ENCODE peak calls at places on chromosomes 7 and 10, in nine cellular contexts. M is sigmoid colon, P is endothelial cell of umbilical vein, N is GM12878, C is spleen, H is breast epithelium, J is transverse colon, A is stomach, W is GM23338. D is an unnamed sample.

GRCh38 chr7:2200584-2200980 is 32.2 kb downstream of the MAD1L1 start:
- DNase-seq in W (no peak), A (no peak), N (no peak), M (no peak), H (no peak), C (peak), P (no peak), J (no peak), D (no peak)

GRCh38 chr10:83076443-83076842 is 1062.9 kb upstream of the GHITM start:
- DNase-seq in N (no peak), P (no peak), C (no peak), H (no peak), A (no peak), M (no peak), J (no peak), W (no peak), D (no peak)

GRCh38 chr7:44112231-44112996 is 8.3 kb downstream of the AEBP1 start:
- DNase-seq in A (no peak), P (no peak), H (no peak), J (no peak), M (peak), W (peak), N (no peak), C (peak), D (no peak)

GRCh38 chr10:117320050-117320665 is 55.1 kb downstream of the PDZD8 start:
- DNase-seq in H (no peak), N (no peak), M (no peak), P (peak), J (no peak), C (no peak), W (peak), A (no peak), D (no peak)

GRCh38 chr10:86287966-86288579 is 78.5 kb downstream of the GRID1 start:
- DNase-seq in J (no peak), M (peak), P (no peak), C (peak), A (peak), H (no peak), N (no peak), W (no peak), D (no peak)

GRCh38 chr10:122786269-122786668 is 59.4 kb downstream of the CUZD1 start:
- DNase-seq in J (no peak), P (peak), M (no peak), H (no peak), A (no peak), W (peak), N (no peak), C (no peak), D (no peak)

GRCh38 chr7:20749896-20750295 is 36.8 kb downstream of the SP8 start:
- DNase-seq in W (no peak), J (no peak), P (no peak), H (no peak), M (no peak), A (no peak), C (no peak), N (no peak), D (no peak)

GRCh38 chr7:12518920-12519681 is 51.4 kb upstream of the SCIN start:
- DNase-seq in H (no peak), M (no peak), W (peak), A (no peak), C (no peak), J (no peak), N (no peak), P (peak), D (no peak)

GRCh38 chr10:103884681-103885139 is 29.3 kb upstream of the SH3PXD2A start:
- DNase-seq in W (peak), M (no peak), C (no peak), A (no peak), H (no peak), J (peak), N (no peak), P (peak), D (no peak)

GRCh38 chr7:45599851-45600706 is 25.9 kb downstream of the ADCY1 start:
- DNase-seq in M (no peak), H (peak), C (peak), P (no peak), N (no peak), W (no peak), J (no peak), A (peak), D (no peak)

GRCh38 chr10:104330168-104331117 is 7.8 kb downstream of the ITPRIP start:
- DNase-seq in P (peak), W (no peak), C (peak), M (peak), J (peak), A (no peak), N (no peak), H (peak), D (no peak)

DNA sequence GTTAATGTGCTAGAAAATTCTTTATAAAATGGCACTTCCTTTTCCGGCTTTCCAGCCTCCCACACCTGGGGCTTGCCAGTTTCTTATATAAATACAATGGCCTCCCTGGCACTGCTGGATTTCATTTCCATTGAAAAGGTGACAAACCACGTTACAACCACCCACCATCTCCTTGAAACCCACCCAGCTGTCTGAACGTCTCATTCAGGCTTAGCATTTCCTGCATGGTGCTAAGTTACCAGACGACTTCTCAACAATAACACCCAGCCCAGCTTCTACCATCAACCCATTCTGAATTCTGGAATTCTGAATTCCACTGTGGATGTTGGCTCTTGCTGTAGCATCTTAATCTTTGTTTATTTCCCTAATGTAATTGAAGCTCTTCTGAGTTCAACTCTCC is 499.8 kb upstream of the CELF2 start:
- DNase-seq in A (no peak), C (no peak), N (no peak), J (no peak), M (no peak), H (no peak), W (no peak), P (no peak), D (no peak)
- TF ChIP-seq POLR2AphosphoS5 in A (no peak), C (no peak), N (no peak), J (no peak), M (no peak), H (no peak), W (no peak), P (no peak), D (no peak)

DNA sequence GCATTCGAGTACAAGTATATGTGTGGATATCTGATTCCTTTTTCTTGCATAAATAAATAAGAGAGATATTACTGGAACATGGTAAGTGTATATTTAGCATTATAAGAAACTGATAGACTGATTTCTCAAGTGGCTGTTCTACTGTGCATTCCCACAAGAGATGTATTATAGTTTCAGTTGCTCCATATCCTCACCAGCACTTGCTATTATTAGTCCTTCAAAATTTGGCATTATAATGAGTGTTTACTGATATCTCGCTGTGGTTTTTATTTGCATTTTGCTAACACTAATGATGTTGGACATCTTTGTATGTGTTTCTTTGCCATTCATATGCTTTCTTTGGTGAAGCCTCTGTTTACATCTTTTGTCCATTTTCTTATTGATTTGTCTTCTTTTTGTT is 4.4 kb upstream of the CLRN3 start:
- DNase-seq in W (no peak), A (no peak), P (no peak), H (no peak), J (no peak), N (no peak), C (no peak), M (no peak), D (no peak)
- H3K4me3 ChIP-seq in W (no peak), A (no peak), P (no peak), H (no peak), J (no peak), N (no peak), C (no peak), M (no peak), D (no peak)

GRCh38 chr10:127909716-127910463 is 3.0 kb downstream of the PTPRE start:
- DNase-seq in W (no peak), P (no peak), H (no peak), A (no peak), M (peak), C (no peak), N (no peak), J (no peak), D (no peak)

GRCh38 chr10:127907411-127908105 is 655 bp downstream of the PTPRE start:
- DNase-seq in W (peak), H (no peak), P (peak), N (no peak), A (peak), J (peak), M (peak), C (peak), D (no peak)

GRCh38 chr10:127910464-127910770 is 3.5 kb downstream of the PTPRE start:
- DNase-seq in N (no peak), P (no peak), J (no peak), C (no peak), M (no peak), H (no peak), W (no peak), A (no peak), D (no peak)

GRCh38 chr10:127908106-127908957 is 1.4 kb downstream of the PTPRE start:
- DNase-seq in C (no peak), A (no peak), P (peak), M (peak), W (no peak), J (no peak), N (no peak), H (no peak), D (no peak)

GRCh38 chr10:127908958-127909267 is 2.0 kb downstream of the PTPRE start:
- DNase-seq in P (no peak), W (no peak), N (no peak), H (no peak), M (peak), C (no peak), J (no peak), A (no peak), D (no peak)
- H3K27ac ChIP-seq in P (peak), W (no peak), N (no peak), H (peak), M (peak), C (no peak), J (peak), A (no peak), D (no peak)

GRCh38 chr10:28127881-28128280 is 129.0 kb upstream of the ODAD2 start:
- DNase-seq in H (no peak), C (no peak), P (no peak), W (no peak), N (no peak), J (no peak), A (no peak), M (no peak), D (no peak)
- TF ChIP-seq POLR2AphosphoS5 in H (no peak), C (no peak), P (no peak), W (no peak), N (no peak), J (no peak), A (no peak), M (no peak), D (no peak)

GRCh38 chr7:107090452-107090851 is 45.9 kb downstream of the PRKAR2B start:
- DNase-seq in W (peak), M (no peak), P (peak), C (no peak), N (no peak), A (no peak), H (no peak), J (no peak), D (no peak)
- H3K4me3 ChIP-seq in W (no peak), M (no peak), P (no peak), C (no peak), N (no peak), A (no peak), H (no peak), J (no peak), D (no peak)

GRCh38 chr7:3760696-3761095 is 459.6 kb downstream of the SDK1 start:
- DNase-seq in J (no peak), H (no peak), P (no peak), C (no peak), N (no peak), A (no peak), W (no peak), M (no peak), D (no peak)

GRCh38 chr7:3757059-3757458 is 456.0 kb downstream of the SDK1 start:
- DNase-seq in C (no peak), M (no peak), A (no peak), P (no peak), H (no peak), J (no peak), N (no peak), W (no peak), D (no peak)

DNA sequence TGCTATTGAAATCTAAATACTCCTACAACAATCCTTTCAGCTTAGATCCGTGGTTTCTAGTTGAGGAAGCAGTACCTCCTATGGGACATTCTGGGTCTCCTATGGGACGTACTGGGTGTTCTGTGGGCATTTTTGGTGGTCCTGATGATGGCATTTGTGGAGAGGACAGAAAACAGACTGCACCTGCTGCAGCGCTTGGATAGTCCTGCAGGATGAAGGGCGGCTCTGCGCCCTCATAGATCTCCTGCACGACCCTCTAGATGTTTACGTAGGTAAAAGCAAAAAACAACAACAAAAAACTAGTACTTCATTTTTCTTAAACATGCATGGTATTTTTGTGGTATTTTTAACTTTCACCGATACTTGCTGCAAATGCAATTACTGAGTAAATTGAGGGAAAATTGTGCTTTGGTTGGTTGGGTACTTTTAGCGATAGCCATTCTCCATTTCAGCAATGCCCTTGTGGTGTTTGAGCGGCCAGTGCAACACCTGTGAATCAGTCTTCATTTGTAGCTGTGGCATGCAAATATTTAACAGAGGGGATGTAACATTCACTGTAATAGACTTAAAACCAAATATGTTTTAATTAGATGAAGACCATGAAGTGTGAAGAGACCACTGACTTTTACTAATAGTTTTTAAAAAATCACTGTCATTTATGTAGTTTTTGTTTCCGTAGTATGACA is 461.2 kb downstream of the SDK1 start:
- DNase-seq in N (no peak), M (no peak), W (peak), A (no peak), P (no peak), H (no peak), J (no peak), C (no peak), D (no peak)
- H3K27ac ChIP-seq in N (no peak), M (no peak), W (no peak), A (no peak), P (no peak), H (no peak), J (no peak), C (no peak), D (peak)

GRCh38 chr7:41130021-41130420 is 572.9 kb downstream of the INHBA start:
- DNase-seq in W (no peak), M (no peak), H (no peak), P (no peak), N (no peak), A (no peak), J (no peak), C (no peak), D (no peak)

GRCh38 chr7:41133700-41134099 is 569.2 kb downstream of the INHBA start:
- DNase-seq in P (no peak), M (no peak), A (no peak), N (no peak), W (no peak), C (no peak), H (no peak), J (no peak), D (no peak)

GRCh38 chr7:41134242-41134872 is 568.5 kb downstream of the INHBA start:
- DNase-seq in C (no peak), H (no peak), M (no peak), J (no peak), N (peak), W (no peak), P (no peak), A (no peak), D (no peak)

GRCh38 chr7:41131956-41132355 is 570.9 kb downstream of the INHBA start:
- DNase-seq in H (no peak), P (no peak), J (no peak), M (no peak), N (no peak), W (no peak), C (no peak), A (no peak), D (no peak)

DNA sequence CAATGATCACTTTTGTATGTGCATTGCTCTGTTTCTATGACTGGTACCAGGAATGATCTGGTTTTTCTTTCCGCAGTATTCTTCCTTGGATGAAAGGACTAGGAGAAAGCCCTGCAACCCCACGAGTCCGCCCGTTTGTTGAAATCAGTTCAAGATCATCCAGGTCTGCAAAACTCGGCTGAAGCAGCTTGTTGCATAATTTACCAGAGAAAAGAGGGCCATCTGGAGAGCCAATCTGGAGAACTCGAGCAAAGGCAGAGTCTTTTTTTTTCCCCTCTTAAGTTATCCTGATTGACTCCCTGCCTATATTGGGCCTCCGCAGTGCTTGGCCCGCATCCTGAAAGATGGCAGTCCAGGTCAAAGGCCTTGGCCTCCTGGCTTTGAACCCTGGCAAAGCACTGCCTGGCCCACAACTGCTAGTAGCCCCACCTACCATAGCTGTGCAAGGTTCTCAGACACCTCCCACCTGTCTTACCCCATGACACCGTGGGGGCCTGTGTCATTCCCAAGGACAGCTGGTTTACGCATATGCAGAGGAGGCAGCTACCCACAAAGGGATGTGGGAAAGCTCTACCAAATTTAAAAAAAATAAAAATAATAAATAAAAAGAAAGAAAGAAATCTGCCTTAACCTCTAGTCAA is 572.2 kb downstream of the INHBA start:
- DNase-seq in H (no peak), A (no peak), J (no peak), N (no peak), C (no peak), P (no peak), M (no peak), W (no peak), D (no peak)
- TF ChIP-seq POLR2AphosphoS5 in H (no peak), A (no peak), J (no peak), N (no peak), C (no peak), P (no peak), M (no peak), W (no peak), D (no peak)

GRCh38 chr10:11449761-11450160 is 161.7 kb downstream of the USP6NL start:
- DNase-seq in C (no peak), N (no peak), P (no peak), A (no peak), W (no peak), M (no peak), J (no peak), H (no peak), D (no peak)

GRCh38 chr10:11448545-11449244 is 162.8 kb downstream of the USP6NL start:
- DNase-seq in P (no peak), N (peak), H (no peak), W (no peak), A (no peak), C (no peak), M (no peak), J (no peak), D (no peak)

GRCh38 chr10:11454160-11454559 is 157.3 kb downstream of the USP6NL start:
- DNase-seq in A (no peak), P (no peak), N (no peak), M (no peak), W (no peak), J (no peak), C (no peak), H (no peak), D (no peak)

GRCh38 chr10:11450427-11450826 is 161.0 kb downstream of the USP6NL start:
- DNase-seq in J (no peak), P (no peak), N (no peak), W (no peak), C (no peak), A (no peak), M (no peak), H (no peak), D (no peak)

DNA sequence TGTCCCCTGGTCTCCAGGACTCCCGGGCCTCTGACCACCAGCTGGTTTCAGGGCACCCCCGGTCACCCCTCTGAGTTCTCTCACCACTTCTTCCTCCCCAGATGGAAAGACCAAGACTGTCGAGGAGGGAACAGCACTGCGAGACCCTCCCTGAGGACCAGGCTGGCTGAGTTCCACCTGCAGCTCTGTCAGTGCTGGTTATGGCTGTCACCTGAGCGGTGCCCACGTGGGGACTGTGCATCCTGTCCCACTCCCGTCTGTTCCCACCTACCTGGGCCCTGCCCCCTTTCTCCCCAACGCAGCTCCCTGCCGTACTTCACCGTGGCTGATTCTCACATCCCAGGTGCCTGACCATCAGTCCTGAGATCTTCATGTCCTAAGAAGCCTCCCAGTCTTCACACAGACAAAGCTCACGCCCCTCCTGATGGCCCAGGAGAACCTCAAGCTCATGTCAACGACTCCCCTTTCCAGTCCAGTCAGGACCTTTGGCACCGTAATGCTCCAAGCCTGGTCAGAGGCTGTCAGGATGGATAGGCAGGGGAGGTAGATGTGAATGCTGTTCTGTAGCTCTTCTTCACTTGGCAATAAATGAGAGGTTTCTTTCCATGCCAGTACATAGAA is 159.7 kb downstream of the USP6NL start:
- DNase-seq in J (no peak), W (no peak), M (no peak), N (no peak), H (no peak), A (no peak), P (no peak), C (no peak), D (no peak)
- H3K4me3 ChIP-seq in J (no peak), W (no peak), M (no peak), N (no peak), H (no peak), A (no peak), P (no peak), C (no peak), D (no peak)